ENCODE peak calls at places on chromosomes 11 and 22, in four cellular contexts. X, R, Y and T are unnamed samples.

GRCh38 chr11:28792856-28793255 is 684.7 kb downstream of the METTL15 start:
- DNase-seq in X (no peak), R (no peak), Y (no peak), T (no peak)

GRCh38 chr11:44698228-44698923 is 28.4 kb upstream of the TSPAN18 start:
- DNase-seq in X (no peak), R (no peak), Y (no peak), T (no peak)

GRCh38 chr11:33948494-33948893 is 56.6 kb upstream of the LMO2 start:
- DNase-seq in X (no peak), R (no peak), Y (no peak), T (no peak)

GRCh38 chr11:92880391-92880790 is 89.1 kb upstream of the MTNR1B start:
- DNase-seq in X (no peak), R (no peak), Y (peak; percentile 6), T (no peak)

GRCh38 chr11:65112226-65112550 is 516 bp downstream of the TM7SF2 start:
- DNase-seq in X (no peak), R (no peak), Y (no peak), T (no peak)

GRCh38 chr11:17762309-17762974 is 27.9 kb downstream of the KCNC1 start:
- DNase-seq in X (no peak), R (no peak), Y (no peak), T (no peak)

GRCh38 chr22:41574847-41575381 is 14.1 kb downstream of the CSDC2 start:
- DNase-seq in X (no peak), R (no peak), Y (peak; percentile 38), T (no peak)

GRCh38 chr22:37741312-37741795 is 44.5 kb downstream of the TRIOBP start:
- DNase-seq in X (peak; percentile 87), R (no peak), Y (peak; percentile 99), T (peak; percentile 69)

GRCh38 chr11:47236482-47236881 is 12.1 kb downstream of the ACP2 start:
- DNase-seq in X (no peak), R (no peak), Y (peak; percentile 25), T (no peak)

GRCh38 chr11:126334665-126335462 is 20.6 kb upstream of the ST3GAL4 start:
- DNase-seq in X (no peak), R (no peak), Y (no peak), T (peak; percentile 14)

GRCh38 chr11:116114198-116114651 is 610.0 kb upstream of the CADM1 start:
- DNase-seq in X (peak; percentile 14), R (no peak), Y (no peak), T (no peak)

GRCh38 chr22:37233751-37234631 is 10.1 kb downstream of the RAC2 start:
- DNase-seq in X (no peak), R (peak; percentile 51), Y (peak; percentile 22), T (no peak)

GRCh38 chr11:96161271-96162089 is 181.5 kb downstream of the MAML2 start:
- DNase-seq in X (no peak), R (no peak), Y (peak; percentile 58), T (peak; percentile 61)
- H3K27ac ChIP-seq in X (peak overlapping the region; percentile 58), R (no peak overlapping the region), Y (no peak overlapping the region), T (peak overlapping the region; percentile 86)

GRCh38 chr22:39215070-39215396 is 29.7 kb downstream of the PDGFB start:
- DNase-seq in X (peak; percentile 8), R (no peak), Y (no peak), T (peak; percentile 8)
- H3K4me3 ChIP-seq in X (no peak overlapping the region), R (no peak overlapping the region), Y (no peak overlapping the region), T (no peak overlapping the region)

DNA sequence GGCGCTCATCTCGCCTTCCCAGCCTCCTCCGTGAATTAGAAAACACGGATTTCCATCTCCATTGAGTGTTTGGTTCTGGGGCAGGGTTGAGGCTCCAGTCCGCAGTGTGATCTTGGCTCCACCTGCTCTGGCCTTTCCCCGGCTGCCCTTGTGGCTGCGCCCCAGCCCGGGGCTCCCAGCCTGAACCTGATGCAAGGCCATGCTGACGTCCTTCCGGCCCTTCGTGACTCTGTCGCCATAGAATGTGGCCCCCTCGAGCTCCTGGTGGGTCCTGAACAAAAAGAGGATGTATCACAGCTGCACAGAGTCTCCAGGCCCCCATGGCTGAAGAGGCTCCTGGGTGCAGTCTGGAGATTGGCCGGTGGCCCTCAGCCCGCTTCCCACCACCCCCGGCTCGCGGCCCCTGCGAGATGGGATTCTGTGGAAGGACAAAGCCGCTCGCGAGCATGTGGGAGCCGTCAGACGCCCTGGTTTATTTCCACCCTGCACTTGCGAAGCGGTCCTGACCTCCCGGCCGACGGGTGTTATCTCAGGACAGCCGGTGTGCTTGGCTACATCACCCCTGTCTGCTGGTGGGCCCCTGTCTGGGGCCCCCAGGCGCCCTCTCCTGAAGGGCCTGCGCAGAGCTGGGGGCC is 1214.0 kb downstream of the BRD1 start:
- DNase-seq in X (no peak), R (no peak), Y (no peak), T (no peak)
- H3K27ac ChIP-seq in X (no peak overlapping the region), R (no peak overlapping the region), Y (no peak overlapping the region), T (no peak overlapping the region)

GRCh38 chr11:94837317-94837716 is 69.2 kb downstream of the AMOTL1 start:
- DNase-seq in X (no peak), R (no peak), Y (no peak), T (no peak)
- H3K4me3 ChIP-seq in X (no peak overlapping the region), R (no peak overlapping the region), Y (no peak overlapping the region), T (no peak overlapping the region)

DNA sequence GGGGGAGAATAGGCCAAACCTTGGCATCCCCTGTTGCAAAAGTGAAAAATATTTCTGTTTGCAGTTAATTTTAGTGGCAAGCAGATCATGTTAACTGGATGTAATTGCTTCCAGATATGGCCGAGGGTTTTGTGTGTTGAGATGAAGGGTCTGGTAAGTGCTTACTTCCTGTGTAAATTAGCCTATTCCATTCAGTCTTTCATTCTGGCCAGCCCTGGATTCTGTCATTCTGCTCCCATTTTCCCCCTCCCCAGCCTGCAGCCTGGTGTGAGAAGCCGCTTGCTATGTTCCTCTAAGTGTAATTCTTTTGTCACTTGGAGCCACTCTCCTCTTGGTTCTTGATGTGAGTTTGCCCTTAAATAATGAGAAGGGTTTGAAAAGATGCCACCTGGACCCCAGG is 17.5 kb downstream of the ZBTB16 start:
- DNase-seq in X (no peak), R (no peak), Y (no peak), T (no peak)
- H3K27ac ChIP-seq in X (peak overlapping the region; percentile 92), R (no peak overlapping the region), Y (no peak overlapping the region), T (no peak overlapping the region)

DNA sequence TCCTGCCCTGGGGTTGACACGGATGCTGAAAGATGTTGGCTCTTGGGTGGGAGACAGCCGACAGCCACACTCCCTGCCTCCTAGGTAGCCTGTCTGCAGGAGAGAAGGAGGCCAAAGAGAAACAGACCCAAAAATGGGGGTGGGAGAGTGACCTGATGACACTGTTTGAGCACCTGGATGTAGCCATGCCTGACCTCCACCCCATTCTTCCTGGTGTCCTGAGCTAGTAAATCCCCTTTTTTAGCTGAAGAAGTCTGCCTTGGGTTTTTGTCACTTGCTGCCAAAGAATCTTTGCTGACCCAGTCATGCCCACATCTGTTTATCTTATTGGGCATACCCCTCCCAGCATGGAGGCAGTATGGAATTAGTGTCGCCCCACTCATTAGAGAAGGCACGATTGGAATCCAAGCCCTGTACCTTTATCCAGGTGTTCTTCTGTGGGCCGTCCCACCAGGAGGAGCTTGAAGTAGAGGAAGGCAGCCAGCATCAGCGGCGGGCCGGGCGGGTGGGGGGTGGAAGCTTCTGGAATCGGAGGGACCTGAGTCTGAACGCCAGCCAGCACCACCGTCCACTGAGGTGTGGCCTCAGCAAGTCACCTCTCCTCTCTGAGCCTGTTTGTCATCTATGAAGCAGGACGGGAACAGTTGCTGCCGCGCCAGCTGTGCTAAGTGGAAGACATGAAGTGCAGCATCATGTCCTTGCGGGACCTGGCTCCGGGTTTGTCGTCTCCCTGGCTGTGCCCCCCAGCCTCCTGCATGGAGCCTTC is 37.8 kb downstream of the IGHMBP2 start:
- DNase-seq in X (no peak), R (no peak), Y (no peak), T (no peak)
- H3K4me3 ChIP-seq in X (peak overlapping the region; percentile 40), R (no peak overlapping the region), Y (no peak overlapping the region), T (no peak overlapping the region)

GRCh38 chr22:40212126-40212525 is 34.4 kb downstream of the TNRC6B start:
- DNase-seq in X (peak; percentile 17), R (no peak), Y (peak; percentile 27), T (no peak)

GRCh38 chr22:40216041-40216756 is 38.5 kb downstream of the TNRC6B start:
- DNase-seq in X (peak; percentile 45), R (peak; percentile 51), Y (no peak), T (no peak)

GRCh38 chr22:40213478-40213877 is 35.8 kb downstream of the TNRC6B start:
- DNase-seq in X (peak; percentile 17), R (no peak), Y (no peak), T (no peak)

GRCh38 chr22:40218152-40218551 is 40.4 kb downstream of the TNRC6B start:
- DNase-seq in X (peak; percentile 36), R (peak; percentile 47), Y (no peak), T (no peak)

DNA sequence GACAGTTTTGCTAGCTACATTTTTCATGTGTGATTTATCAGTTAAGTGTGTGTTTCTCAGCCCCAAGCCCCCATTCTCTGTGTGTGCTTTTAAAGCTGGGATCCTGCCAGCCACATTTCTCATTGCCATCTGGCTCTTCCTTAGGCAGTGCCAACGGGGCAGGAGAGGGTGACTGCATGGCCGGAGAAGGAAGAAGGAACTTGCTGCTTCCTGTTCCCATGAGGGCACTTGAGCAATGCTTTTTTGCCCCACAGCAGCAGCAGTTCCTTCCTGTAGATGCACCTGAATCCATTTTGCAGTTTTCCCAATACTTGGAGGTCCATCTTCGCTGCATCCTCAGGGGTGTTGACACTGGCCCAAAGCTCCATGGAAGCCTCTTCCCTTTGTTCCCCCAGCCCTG is 37.5 kb downstream of the TNRC6B start:
- DNase-seq in X (peak; percentile 50), R (peak; percentile 47), Y (no peak), T (no peak)
- H3K27ac ChIP-seq in X (no peak overlapping the region), R (no peak overlapping the region), Y (no peak overlapping the region), T (no peak overlapping the region)

GRCh38 chr11:111762526-111762925 is 3.7 kb downstream of the PPP2R1B start:
- DNase-seq in X (no peak), R (no peak), Y (no peak), T (no peak)

GRCh38 chr11:111762981-111763643 is 3.1 kb downstream of the PPP2R1B start:
- DNase-seq in X (no peak), R (no peak), Y (peak; percentile 29), T (no peak)

GRCh38 chr11:111765984-111766833 is at the start of gene PPP2R1B:
- DNase-seq in X (peak; percentile 90), R (peak; percentile 83), Y (peak; percentile 77), T (peak; percentile 46)

GRCh38 chr11:111765320-111765983 is 737 bp downstream of the PPP2R1B start:
- DNase-seq in X (no peak), R (no peak), Y (no peak), T (peak; percentile 37)

DNA sequence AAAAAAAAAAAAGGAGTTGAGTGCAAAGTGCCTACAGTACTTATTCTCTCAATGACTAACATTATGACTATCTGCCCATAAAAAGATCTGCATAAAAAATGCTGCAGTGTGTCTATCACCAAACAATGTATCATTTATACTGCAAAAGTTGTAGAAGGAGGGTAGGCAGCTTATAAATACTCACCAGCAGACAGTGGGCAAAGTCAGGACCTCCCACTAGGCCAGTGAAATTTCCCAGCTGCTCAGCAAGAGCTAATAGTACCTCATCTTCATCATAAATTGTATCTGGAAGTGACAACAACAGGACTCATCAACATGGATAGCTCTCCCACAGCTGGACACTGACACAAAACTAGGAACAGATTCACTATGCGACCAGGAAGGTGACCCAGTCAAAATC is 1.6 kb downstream of the PPP2R1B start:
- DNase-seq in X (no peak), R (no peak), Y (no peak), T (peak; percentile 43)
- H3K4me3 ChIP-seq in X (peak overlapping the region; percentile 93), R (no peak overlapping the region), Y (peak overlapping the region; percentile 59), T (peak overlapping the region; percentile 74)

GRCh38 chr11:75350122-75350742 is 1.2 kb downstream of the ARRB1 start:
- DNase-seq in X (peak; percentile 68), R (no peak), Y (no peak), T (no peak)
- H3K27ac ChIP-seq in X (peak overlapping the region; percentile 85), R (peak overlapping the region; percentile 48), Y (peak overlapping the region; percentile 51), T (no peak overlapping the region)